ENCODE peak calls at places on chromosomes 7 and 10, in four cellular contexts. H, K, M and U are unnamed samples.

GRCh38 chr10:85646312-85646711 is 720.3 kb downstream of the GRID1 start:
- DNase-seq in H (no peak), K (no peak), M (no peak), U (no peak)

GRCh38 chr10:95236068-95236903 is 42.2 kb downstream of the ACSM6 start:
- DNase-seq in H (no peak), K (no peak), M (no peak), U (no peak)

GRCh38 chr7:71511361-71511807 is 379.4 kb downstream of the GALNT17 start:
- DNase-seq in H (no peak), K (no peak), M (no peak), U (no peak)

GRCh38 chr7:25820432-25821040 is 331.5 kb upstream of the NFE2L3 start:
- DNase-seq in H (no peak), K (no peak), M (peak; percentile 15), U (no peak)

GRCh38 chr10:100645609-100646008 is 99.8 kb upstream of the PAX2 start:
- DNase-seq in H (no peak), K (no peak), M (no peak), U (no peak)

GRCh38 chr7:100158229-100159098 is at the start of gene TRAPPC14:
- DNase-seq in H (peak; percentile 94), K (peak; percentile 66), M (peak; percentile 94), U (peak; percentile 99)

GRCh38 chr10:22321156-22321711 is 335 bp downstream of the BMI1 start:
- DNase-seq in H (peak; percentile 81), K (no peak), M (peak; percentile 69), U (no peak)

GRCh38 chr7:66778201-66778600 is 37.7 kb downstream of the RABGEF1 start:
- DNase-seq in H (no peak), K (no peak), M (no peak), U (no peak)

GRCh38 chr10:124573726-124574455 is 112.3 kb downstream of the LHPP start:
- DNase-seq in H (peak; percentile 30), K (no peak), M (no peak), U (no peak)

GRCh38 chr10:101896466-101896865 is 52.9 kb upstream of the KCNIP2 start:
- DNase-seq in H (no peak), K (no peak), M (no peak), U (no peak)

GRCh38 chr7:32958046-32959025 is 1.1 kb downstream of the FKBP9 start:
- DNase-seq in H (peak; percentile 77), K (no peak), M (peak; percentile 54), U (no peak)

GRCh38 chr10:34655286-34656170 is 159.6 kb downstream of the PARD3 start:
- DNase-seq in H (no peak), K (no peak), M (peak; percentile 69), U (no peak)

GRCh38 chr10:2835950-2836349 is 231.4 kb upstream of the PFKP start:
- DNase-seq in H (no peak), K (no peak), M (no peak), U (peak; percentile 88)

GRCh38 chr10:77836299-77836820 is 90.2 kb downstream of the DLG5 start:
- DNase-seq in H (no peak), K (peak; percentile 52), M (peak; percentile 89), U (no peak)

GRCh38 chr10:109504401-109504800 is 418.9 kb downstream of the XPNPEP1 start:
- DNase-seq in H (no peak), K (no peak), M (no peak), U (no peak)

GRCh38 chr7:26250239-26250638 is 41.4 kb upstream of the SNX10 start:
- DNase-seq in H (no peak), K (no peak), M (no peak), U (no peak)

GRCh38 chr7:135879238-135879637 is 97.9 kb downstream of the MTPN start:
- DNase-seq in H (no peak), K (no peak), M (no peak), U (peak; percentile 53)

GRCh38 chr10:104028146-104028545 is 57.5 kb downstream of the COL17A1 start:
- DNase-seq in H (no peak), K (no peak), M (no peak), U (no peak)

GRCh38 chr7:102412548-102412947 is 16.4 kb downstream of the PRKRIP1 start:
- DNase-seq in H (no peak), K (no peak), M (peak; percentile 85), U (no peak)

GRCh38 chr10:49254556-49255318 is 44.2 kb upstream of the C10orf71 start:
- DNase-seq in H (no peak), K (peak; percentile 29), M (no peak), U (peak; percentile 87)

GRCh38 chr7:4683884-4684565 is 1.9 kb downstream of the FOXK1 start:
- DNase-seq in H (peak; percentile 83), K (no peak), M (peak; percentile 90), U (no peak)

GRCh38 chr10:4051011-4051407 is 266.0 kb upstream of the KLF6 start:
- DNase-seq in H (peak; percentile 90), K (no peak), M (peak; percentile 35), U (no peak)

GRCh38 chr10:110353244-110354119 is 48.8 kb upstream of the SMNDC1 start:
- DNase-seq in H (no peak), K (no peak), M (peak; percentile 82), U (no peak)

GRCh38 chr7:141585592-141586510 is 34.6 kb downstream of the AGK start:
- DNase-seq in H (no peak), K (no peak), M (no peak), U (no peak)

GRCh38 chr7:150901160-150902035 is 49.1 kb downstream of the AOC1 start:
- DNase-seq in H (no peak), K (no peak), M (peak; percentile 75), U (no peak)

GRCh38 chr10:71964669-71965515 is 697 bp downstream of the CHST3 start:
- DNase-seq in H (peak; percentile 92), K (no peak), M (peak; percentile 85), U (no peak)

GRCh38 chr10:75034714-75035258 is 76.7 kb upstream of the SAMD8 start:
- DNase-seq in H (no peak), K (no peak), M (no peak), U (no peak)

GRCh38 chr7:8003077-8003476 is 34.5 kb downstream of the GLCCI1 start:
- DNase-seq in H (no peak), K (no peak), M (no peak), U (no peak)

GRCh38 chr7:117212969-117213877 is 109.6 kb downstream of the WNT2 start:
- DNase-seq in H (peak; percentile 64), K (no peak), M (peak; percentile 69), U (no peak)

GRCh38 chr10:91088300-91089140 is 131.9 kb upstream of the PCGF5 start:
- DNase-seq in H (no peak), K (no peak), M (no peak), U (peak; percentile 72)

GRCh38 chr10:43254881-43255643 is 11.8 kb downstream of the RASGEF1A start:
- DNase-seq in H (no peak), K (no peak), M (no peak), U (peak; percentile 90)

GRCh38 chr10:44908071-44908709 is 2.9 kb upstream of the TMEM72 start:
- DNase-seq in H (no peak), K (no peak), M (no peak), U (no peak)

GRCh38 chr10:113499066-113499465 is 53.8 kb upstream of the HABP2 start:
- DNase-seq in H (no peak), K (no peak), M (no peak), U (no peak)

GRCh38 chr10:124083740-124084397 is 9.5 kb downstream of the CHST15 start:
- DNase-seq in H (no peak), K (no peak), M (peak; percentile 43), U (no peak)

GRCh38 chr7:154968336-154969001 is 34.5 kb downstream of the PAXIP1 start:
- DNase-seq in H (no peak), K (no peak), M (no peak), U (no peak)

GRCh38 chr10:20004087-20004523 is 187.9 kb downstream of the PLXDC2 start:
- DNase-seq in H (peak; percentile 74), K (no peak), M (peak; percentile 59), U (no peak)

GRCh38 chr10:78035437-78035836 is 1.8 kb downstream of the RPS24 start:
- DNase-seq in H (no peak), K (no peak), M (no peak), U (no peak)

GRCh38 chr7:80637453-80637852 is 989 bp upstream of the CD36 start:
- DNase-seq in H (no peak), K (no peak), M (no peak), U (no peak)
- H3K4me3 ChIP-seq in H (no peak overlapping the region), K (no peak overlapping the region), M (no peak overlapping the region), U (no peak overlapping the region)

GRCh38 chr10:97261188-97261587 is 31.2 kb downstream of the ARHGAP19 start:
- DNase-seq in H (no peak), K (no peak), M (no peak), U (no peak)
- H3K4me1 ChIP-seq in H (no peaks in the 10 kb centered on the region), K (no peaks in the 10 kb centered on the region), M (peaks cover 5% of the 10 kb centered on the region), U (no peaks in the 10 kb centered on the region)

GRCh38 chr10:88583584-88583957 is 453 bp upstream of the RNLS start:
- DNase-seq in H (no peak), K (no peak), M (no peak), U (no peak)

GRCh38 chr10:88586462-88586861 is at the start of gene LIPJ:
- DNase-seq in H (no peak), K (no peak), M (no peak), U (no peak)

GRCh38 chr10:88582806-88583583 is at the start of gene RNLS:
- DNase-seq in H (peak; percentile 87), K (peak; percentile 21), M (peak; percentile 73), U (peak; percentile 93)

GRCh38 chr10:88582411-88582805 is 710 bp downstream of the RNLS start:
- DNase-seq in H (no peak), K (no peak), M (no peak), U (no peak)
- H3K4me3 ChIP-seq in H (peak overlapping the region; percentile 73), K (peak overlapping the region; percentile 83), M (peak overlapping the region; percentile 80), U (peak overlapping the region; percentile 74)

GRCh38 chr7:47509571-47509970 is 72.3 kb downstream of the TNS3 start:
- DNase-seq in H (peak; percentile 61), K (no peak), M (no peak), U (no peak)
- H3K4me1 ChIP-seq in H (peaks cover 83% of the 10 kb centered on the region), K (no peaks in the 10 kb centered on the region), M (peaks cover 58% of the 10 kb centered on the region), U (peaks cover 74% of the 10 kb centered on the region)

GRCh38 chr10:25036381-25036780 is 20.0 kb downstream of the THNSL1 start:
- DNase-seq in H (no peak), K (no peak), M (no peak), U (no peak)
- H3K4me3 ChIP-seq in H (no peak overlapping the region), K (no peak overlapping the region), M (no peak overlapping the region), U (no peak overlapping the region)

GRCh38 chr10:31700222-31700621 is 228.4 kb downstream of the ARHGAP12 start:
- DNase-seq in H (no peak), K (no peak), M (no peak), U (no peak)
- H3K4me1 ChIP-seq in H (peaks cover 82% of the 10 kb centered on the region), K (no peaks in the 10 kb centered on the region), M (peaks cover 67% of the 10 kb centered on the region), U (peaks cover 55% of the 10 kb centered on the region)